ENCODE peak calls at places on chromosomes 6 and 20, in four cellular contexts. N, W, U and Y are unnamed samples.

GRCh38 chr6:958531-958930 is 265.6 kb upstream of the EXOC2 start:
- DNase-seq in U (no peak), W (no peak), N (no peak), Y (peak)

GRCh38 chr6:107729098-107729497 is 95.0 kb downstream of the SCML4 start:
- DNase-seq in N (peak), W (no peak), U (no peak), Y (no peak)

GRCh38 chr6:110542311-110543024 is 66.1 kb upstream of the SLC22A16 start:
- DNase-seq in W (no peak), U (no peak), N (no peak), Y (no peak)

GRCh38 chr6:56091159-56091869 is 156.1 kb downstream of the COL21A1 start:
- DNase-seq in U (no peak), N (no peak), W (no peak), Y (peak)

GRCh38 chr6:24743265-24743943 is 24.4 kb upstream of the C6orf62 start:
- DNase-seq in N (peak), W (peak), U (no peak), Y (peak)

GRCh38 chr6:73955800-73956199 is 259.8 kb downstream of the CD109 start:
- DNase-seq in N (no peak), W (no peak), U (no peak), Y (no peak)

GRCh38 chr6:112939543-112939942 is 592.4 kb downstream of the RFPL4B start:
- DNase-seq in W (no peak), U (no peak), N (no peak), Y (no peak)

GRCh38 chr20:24628985-24629384 is 159.6 kb downstream of the SYNDIG1 start:
- DNase-seq in N (no peak), W (no peak), U (peak), Y (no peak)

GRCh38 chr6:26311385-26312095 is 53.5 kb upstream of the BTN3A2 start:
- DNase-seq in N (peak), W (peak), U (peak), Y (peak)

GRCh38 chr6:124869412-124869811 is 92.8 kb upstream of the RNF217 start:
- DNase-seq in W (no peak), N (no peak), U (no peak), Y (peak)

GRCh38 chr6:26554669-26555504 is 16.7 kb downstream of the HMGN4 start:
- DNase-seq in U (peak), N (peak), W (no peak), Y (peak)

GRCh38 chr6:39821014-39821738 is 29.0 kb downstream of the DAAM2 start:
- DNase-seq in N (no peak), U (no peak), W (no peak), Y (no peak)

GRCh38 chr20:53917145-53918009 is 153.0 kb downstream of the BCAS1 start:
- DNase-seq in U (no peak), W (peak), N (peak), Y (no peak)

GRCh38 chr6:66948106-66948505 is 1241.1 kb upstream of the EYS start:
- DNase-seq in W (no peak), N (no peak), U (no peak), Y (no peak)

GRCh38 chr6:27591660-27592059 is 118.8 kb upstream of the ZNF184 start:
- DNase-seq in U (peak), W (no peak), N (peak), Y (peak)

GRCh38 chr6:105066836-105067235 is 109.9 kb downstream of the LIN28B start:
- DNase-seq in U (no peak), N (no peak), W (no peak), Y (no peak)

GRCh38 chr20:25282034-25282781 is 34.3 kb downstream of the PYGB start:
- DNase-seq in U (peak), W (no peak), N (no peak), Y (no peak)

GRCh38 chr20:10553326-10553984 is 118.3 kb downstream of the SLX4IP start:
- DNase-seq in N (peak), U (no peak), W (no peak), Y (peak)

GRCh38 chr6:161372422-161372793 is 98.5 kb upstream of the AGPAT4 start:
- DNase-seq in U (no peak), W (no peak), N (no peak), Y (no peak)

GRCh38 chr6:128573036-128573435 is 52.6 kb upstream of the PTPRK start:
- DNase-seq in U (no peak), W (no peak), N (no peak), Y (no peak)

GRCh38 chr6:119052292-119052889 is 26.1 kb downstream of the FAM184A start:
- DNase-seq in U (no peak), N (no peak), W (no peak), Y (no peak)
- TF ChIP-seq CHD1 in U (no peak), N (no peak), W (no peak), Y (no peak)

DNA sequence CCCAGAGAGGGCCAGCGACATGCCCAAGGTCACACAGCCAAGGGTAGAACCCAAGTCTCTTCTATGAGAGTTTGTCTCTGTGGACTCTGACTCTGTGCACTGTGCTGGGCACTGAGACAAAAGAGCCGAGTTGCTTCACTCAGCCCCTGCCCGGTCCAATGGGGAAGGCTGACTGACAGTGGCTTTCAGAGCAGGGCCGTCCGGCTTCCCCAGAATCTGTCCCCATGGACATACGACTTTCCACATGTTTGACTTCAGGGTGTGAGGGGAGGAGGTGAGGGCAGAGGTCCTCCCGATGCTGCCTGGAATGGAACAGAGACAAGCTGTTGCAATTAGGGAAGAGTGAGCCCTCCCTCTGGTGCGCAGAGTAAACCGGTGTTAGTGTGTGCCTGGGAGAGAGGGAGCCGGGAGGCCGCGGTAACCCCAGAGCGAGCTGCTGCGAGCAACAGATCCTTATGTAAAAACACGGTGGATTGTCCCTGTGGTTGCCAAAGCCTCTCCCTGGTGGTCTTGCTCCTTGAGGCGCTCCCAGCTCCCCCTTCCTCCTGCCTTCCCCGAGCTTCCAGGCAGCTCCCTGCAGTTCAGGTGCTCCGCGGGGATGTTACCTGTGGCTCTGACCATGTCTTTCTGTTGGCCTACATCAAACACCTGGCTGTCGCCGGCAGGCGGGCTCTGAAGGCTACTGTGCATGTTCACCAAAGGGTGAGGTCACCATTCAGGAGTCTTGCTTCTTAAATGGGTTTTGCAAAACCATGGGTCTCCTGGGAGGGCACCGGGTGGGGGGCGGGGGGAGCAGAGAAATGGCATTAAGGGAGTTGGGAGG is 678 bp downstream of the SIRPA start:
- DNase-seq in U (peak), N (no peak), W (no peak), Y (no peak)
- H3K4me2 ChIP-seq in U (peak), N (no peak), W (peak), Y (peak)

GRCh38 chr20:34578521-34579147 is 20.1 kb downstream of the MAP1LC3A start:
- DNase-seq in U (no peak), N (no peak), W (no peak), Y (no peak)
- TF ChIP-seq CHD1 in U (no peak), N (no peak), W (no peak), Y (no peak)

DNA sequence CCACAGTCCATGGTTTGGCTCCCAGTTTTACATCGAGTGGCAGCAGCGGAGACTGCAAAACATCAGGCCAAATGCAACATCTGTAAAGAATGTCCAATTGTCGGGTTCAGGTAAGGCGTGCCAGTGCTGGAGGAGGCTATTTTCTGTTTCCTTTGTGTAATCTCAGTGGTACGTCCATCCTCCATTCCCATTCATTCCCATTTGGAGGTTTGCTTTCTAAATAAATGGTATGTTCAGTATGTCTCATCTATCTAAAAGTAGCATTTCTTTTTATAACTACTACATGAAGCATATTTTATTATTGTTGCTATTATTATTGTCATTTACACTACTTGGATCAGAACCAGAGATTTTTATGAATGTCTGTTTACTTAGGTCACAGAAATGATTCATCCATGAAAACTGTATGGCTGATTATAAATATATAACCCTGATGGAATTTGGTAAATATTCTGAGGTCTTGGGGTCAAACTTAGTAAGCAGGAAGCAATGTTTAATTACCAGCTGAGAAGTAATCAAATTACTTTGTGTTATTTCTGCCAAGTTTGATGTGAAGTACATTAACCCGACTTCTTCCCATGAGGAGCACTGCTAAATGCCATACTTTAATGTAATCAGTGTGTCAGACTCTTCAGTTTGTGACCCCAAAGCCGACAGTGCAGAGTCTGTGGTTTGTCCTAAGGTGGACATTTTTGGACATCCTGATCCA is 512.9 kb downstream of the UTRN start:
- DNase-seq in W (no peak), U (no peak), N (no peak), Y (peak)
- H3K4me2 ChIP-seq in W (no peak), U (no peak), N (no peak), Y (peak)

DNA sequence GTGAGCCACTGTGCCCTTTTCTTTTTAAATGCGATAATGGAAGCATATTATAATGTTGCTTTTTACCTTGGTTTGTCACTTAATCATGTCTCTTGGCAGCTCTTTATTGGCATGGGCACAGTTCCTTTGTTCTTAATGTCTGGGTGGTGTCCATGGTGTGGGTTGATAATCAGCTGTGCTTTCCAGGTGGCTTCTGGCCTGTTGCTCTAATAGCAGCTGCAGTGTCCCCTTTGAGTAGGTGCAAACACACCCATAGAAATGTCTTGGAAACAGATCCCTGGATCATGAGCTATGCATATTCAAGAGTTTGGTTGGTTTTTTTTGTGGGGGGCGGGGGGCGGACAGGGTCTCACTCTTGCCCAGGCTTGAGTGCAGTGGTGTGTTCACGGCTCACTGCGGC is 29.9 kb downstream of the EFCAB8 start:
- DNase-seq in N (no peak), U (no peak), W (no peak), Y (no peak)
- TF ChIP-seq CHD1 in N (no peak), U (no peak), W (no peak), Y (no peak)

GRCh38 chr6:43242908-43243648 is at the start of gene TTBK1:
- DNase-seq in N (no peak), U (peak), W (no peak), Y (no peak)
- H3K4me2 ChIP-seq in N (no peak), U (peak), W (no peak), Y (no peak)